ENCODE peak calls at places on chromosomes 4 and X, in eight cellular contexts. V, B, Z, X, F, T, J and A are unnamed samples.
A peak's percentile ranks its signal among the peaks of the same experiment; 100 is the strongest.

GRCh38 chrX:10926906-10927305 is 184.2 kb upstream of the HCCS start:
- DNase-seq in V (no peak), B (no peak), Z (no peak), X (no peak), F (no peak), T (no peak), J (peak; percentile 32), A (no peak)

GRCh38 chr4:105352826-105353225 is 121.0 kb downstream of the PPA2 start:
- DNase-seq in V (no peak), B (no peak), Z (no peak), X (no peak), F (no peak), T (no peak), J (peak; percentile 39), A (no peak)

GRCh38 chrX:125193921-125194320 is 125.8 kb upstream of the TEX13C start:
- DNase-seq in V (no peak), B (no peak), Z (no peak), X (no peak), F (no peak), T (no peak), J (no peak), A (no peak)

GRCh38 chr4:10197952-10198351 is 81.4 kb upstream of the WDR1 start:
- DNase-seq in V (no peak), B (no peak), Z (peak; percentile 4), X (no peak), F (no peak), T (no peak), J (no peak), A (no peak)

GRCh38 chr4:78634011-78634664 is 82.6 kb downstream of the ANXA3 start:
- DNase-seq in V (peak; percentile 83), B (peak; percentile 43), Z (no peak), X (no peak), F (peak; percentile 25), T (no peak), J (no peak), A (no peak)

GRCh38 chr4:82852751-82853053 is 38.3 kb downstream of the SEC31A start:
- DNase-seq in V (no peak), B (no peak), Z (no peak), X (no peak), F (no peak), T (no peak), J (no peak), A (no peak)

GRCh38 chrX:48665991-48666390 is 17.6 kb upstream of the WAS start:
- DNase-seq in V (no peak), B (no peak), Z (no peak), X (no peak), F (no peak), T (no peak), J (no peak), A (no peak)

GRCh38 chr4:151215295-151215694 is 61.7 kb upstream of the PRSS48 start:
- DNase-seq in V (no peak), B (no peak), Z (no peak), X (no peak), F (no peak), T (no peak), J (no peak), A (no peak)

GRCh38 chr4:8133897-8134542 is 24.6 kb downstream of the ABLIM2 start:
- DNase-seq in V (no peak), B (no peak), Z (no peak), X (no peak), F (no peak), T (no peak), J (no peak), A (no peak)

GRCh38 chrX:154371771-154372300 is 2.6 kb downstream of the FLNA start:
- DNase-seq in V (no peak), B (no peak), Z (no peak), X (no peak), F (no peak), T (no peak), J (no peak), A (no peak)

GRCh38 chr4:47597696-47598095 is 112.6 kb downstream of the ATP10D start:
- DNase-seq in V (no peak), B (no peak), Z (no peak), X (no peak), F (no peak), T (no peak), J (no peak), A (no peak)

GRCh38 chr4:139207873-139208403 is 30.9 kb upstream of the ELF2 start:
- DNase-seq in V (no peak), B (peak; percentile 24), Z (no peak), X (no peak), F (peak; percentile 7), T (no peak), J (no peak), A (no peak)

GRCh38 chr4:78542373-78542772 is 9.2 kb upstream of the ANXA3 start:
- DNase-seq in V (no peak), B (no peak), Z (no peak), X (no peak), F (no peak), T (no peak), J (peak; percentile 62), A (no peak)

GRCh38 chrX:19750028-19750786 is 137.2 kb downstream of the SH3KBP1 start:
- DNase-seq in V (no peak), B (no peak), Z (no peak), X (no peak), F (no peak), T (no peak), J (no peak), A (no peak)

GRCh38 chrX:152637649-152638442 is at the start of gene GABRQ:
- DNase-seq in V (no peak), B (no peak), Z (no peak), X (no peak), F (no peak), T (peak; percentile 54), J (peak; percentile 3), A (peak; percentile 52)

GRCh38 chr4:121252224-121252806 is 88.2 kb upstream of the TNIP3 start:
- DNase-seq in V (peak; percentile 76), B (peak; percentile 39), Z (peak; percentile 71), X (peak; percentile 46), F (peak; percentile 76), T (peak; percentile 48), J (peak; percentile 77), A (peak; percentile 56)

GRCh38 chr4:173572493-173573129 is 42.6 kb upstream of the HAND2 start:
- DNase-seq in V (no peak), B (no peak), Z (no peak), X (no peak), F (no peak), T (no peak), J (no peak), A (no peak)

GRCh38 chrX:106862972-106863688 is 40.0 kb downstream of the RIPPLY1 start:
- DNase-seq in V (no peak), B (no peak), Z (peak; percentile 35), X (peak; percentile 11), F (no peak), T (peak; percentile 1), J (no peak), A (no peak)

GRCh38 chr4:48483006-48483776 is at the start of gene SLC10A4:
- DNase-seq in V (no peak), B (no peak), Z (no peak), X (no peak), F (no peak), T (no peak), J (no peak), A (no peak)

GRCh38 chr4:153533387-153533786 is 67.2 kb downstream of the TMEM131L start:
- DNase-seq in V (no peak), B (no peak), Z (no peak), X (no peak), F (no peak), T (no peak), J (no peak), A (no peak)
- H3K4me1 ChIP-seq in V (peaks cover 13% of the 10 kb centered on the region), B (peaks cover 10% of the 10 kb centered on the region), Z (no peaks in the 10 kb centered on the region), X (peaks cover 90% of the 10 kb centered on the region), F (peaks cover 8% of the 10 kb centered on the region), T (no peaks in the 10 kb centered on the region), J (peaks cover 3% of the 10 kb centered on the region), A (peaks cover 24% of the 10 kb centered on the region)

DNA sequence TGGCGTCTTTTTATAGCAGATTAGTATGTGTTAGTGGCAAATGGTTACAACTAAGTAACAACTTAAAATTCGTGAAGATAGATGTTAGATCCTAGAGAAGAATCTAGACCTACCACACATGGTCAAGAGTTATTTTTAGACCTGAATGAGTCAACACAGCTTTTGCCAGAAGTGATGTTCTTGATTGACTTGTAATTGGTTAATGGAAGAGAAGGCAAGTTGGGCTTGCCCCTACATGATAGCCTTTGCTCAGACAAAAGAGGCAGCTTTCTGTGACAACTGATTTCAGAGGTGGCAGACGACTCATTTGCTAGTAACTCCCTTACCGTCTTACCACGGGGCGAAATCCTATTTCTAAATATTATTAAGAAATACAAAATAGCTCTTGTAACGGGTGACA is 4.9 kb downstream of the CPE start:
- DNase-seq in V (no peak), B (no peak), Z (no peak), X (no peak), F (no peak), T (no peak), J (peak; percentile 52), A (no peak)
- H3K4me3 ChIP-seq in V (peak overlapping the region; percentile 8), B (no peak overlapping the region), Z (no peak overlapping the region), X (no peak overlapping the region), F (no peak overlapping the region), T (no peak overlapping the region), J (no peak overlapping the region), A (no peak overlapping the region)

DNA sequence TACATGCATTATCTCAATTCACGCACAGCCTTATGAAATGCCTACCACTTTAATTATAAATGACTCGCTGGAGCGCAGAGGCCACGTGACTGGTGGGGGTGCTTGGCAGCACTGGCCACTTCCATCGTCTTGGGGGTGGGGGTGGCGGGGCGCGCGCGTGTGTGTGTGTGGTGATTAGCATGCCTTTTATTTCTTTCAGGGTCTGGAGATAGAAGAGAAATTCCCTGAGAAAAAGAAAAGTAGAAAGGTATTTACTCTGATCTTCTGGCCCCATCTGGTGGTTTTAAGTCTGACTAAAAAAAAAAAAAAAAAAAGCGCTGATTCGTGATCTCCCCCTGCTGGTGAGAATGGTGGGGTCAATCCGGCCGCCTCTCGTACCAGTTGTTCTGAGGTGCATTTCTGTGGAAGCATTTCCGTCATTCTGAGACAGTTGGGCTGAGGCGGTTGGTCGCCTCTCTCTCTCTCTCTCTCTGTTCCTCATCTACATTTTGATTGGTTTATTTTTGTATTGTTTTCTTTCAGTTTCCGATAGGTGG is at the start of gene CCNB3:
- DNase-seq in V (peak; percentile 86), B (peak; percentile 67), Z (peak; percentile 63), X (peak; percentile 80), F (peak; percentile 65), T (peak; percentile 54), J (peak; percentile 74), A (peak; percentile 52)
- H3K27me3 ChIP-seq in V (no peaks in the 10 kb centered on the region), B (no peaks in the 10 kb centered on the region), Z (no peaks in the 10 kb centered on the region), X (no peaks in the 10 kb centered on the region), F (no peaks in the 10 kb centered on the region), T (no peaks in the 10 kb centered on the region), J (no peaks in the 10 kb centered on the region), A (no peaks in the 10 kb centered on the region)

DNA sequence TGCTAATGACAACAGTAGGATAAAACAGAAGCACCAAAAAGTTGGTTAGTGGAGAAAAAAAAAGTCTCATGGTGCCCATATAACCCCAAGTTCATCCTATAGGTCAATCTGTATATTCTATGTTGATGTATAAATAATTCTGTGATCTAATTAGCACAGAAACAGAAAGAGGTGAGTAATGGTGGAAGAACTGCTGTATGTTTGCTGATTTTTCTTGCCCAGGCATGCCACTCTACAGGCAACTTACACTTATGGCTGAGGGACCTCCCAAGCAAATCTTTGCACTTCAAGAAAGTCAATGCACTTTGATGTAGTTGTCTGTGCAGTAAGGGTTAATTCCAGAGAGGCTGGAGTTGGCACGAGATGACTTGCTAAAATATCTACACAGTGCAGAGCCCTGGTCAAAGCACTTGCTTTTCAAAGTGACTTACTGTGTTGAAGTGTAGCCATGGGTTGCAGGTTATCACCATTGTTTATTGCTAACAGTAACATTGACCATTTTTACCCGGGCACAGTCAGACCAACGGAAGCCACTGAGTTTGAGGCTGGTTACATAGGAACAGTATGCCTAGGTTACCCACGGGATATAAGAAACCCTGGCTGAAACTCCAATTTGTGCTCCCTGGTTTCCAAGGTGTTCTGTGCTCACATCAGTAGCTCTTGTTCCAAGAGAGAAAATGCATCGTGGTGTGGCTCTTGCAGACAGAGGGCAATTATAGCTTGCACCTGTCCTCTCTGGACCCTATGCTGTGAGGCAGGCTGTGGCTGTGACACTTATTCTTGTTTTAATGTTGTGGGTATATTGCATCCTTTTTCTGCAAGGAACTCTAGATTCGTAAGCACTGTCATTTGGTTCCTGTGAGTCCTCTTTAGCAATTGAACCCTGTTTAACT is 141.3 kb upstream of the FTHL17 start:
- DNase-seq in V (no peak), B (no peak), Z (no peak), X (no peak), F (no peak), T (no peak), J (no peak), A (no peak)
- H3K4me1 ChIP-seq in V (no peaks in the 10 kb centered on the region), B (no peaks in the 10 kb centered on the region), Z (no peaks in the 10 kb centered on the region), X (no peaks in the 10 kb centered on the region), F (peaks cover 3% of the 10 kb centered on the region), T (no peaks in the 10 kb centered on the region), J (no peaks in the 10 kb centered on the region), A (no peaks in the 10 kb centered on the region)